ENCODE peak calls at places on chromosomes 12 and 14, in seven cellular contexts. Z, K, O, L, R, U and X are unnamed samples.

GRCh38 chr12:14367097-14367661 is 1.7 kb downstream of the ATF7IP start:
- DNase-seq in K (peak; percentile 49), Z (no peak), R (no peak), L (no peak), O (no peak), U (no peak), X (no peak)

GRCh38 chr14:39138450-39138849 is 24.3 kb downstream of the GEMIN2 start:
- DNase-seq in R (no peak), K (no peak), O (no peak), L (no peak), U (no peak), Z (no peak), X (no peak)

GRCh38 chr12:12294215-12295005 is 27.6 kb upstream of the LRP6 start:
- DNase-seq in L (peak; percentile 37), O (no peak), R (no peak), K (no peak), Z (no peak), U (peak; percentile 68), X (no peak)

GRCh38 chr14:34665785-34666425 is 36.0 kb upstream of the SNX6 start:
- DNase-seq in Z (no peak), O (no peak), R (peak; percentile 57), K (peak; percentile 84), U (no peak), L (no peak), X (peak; percentile 18)

GRCh38 chr12:75953312-75953906 is 78.2 kb downstream of the PHLDA1 start:
- DNase-seq in U (no peak), R (no peak), L (no peak), K (peak; percentile 67), Z (no peak), O (no peak), X (no peak)

GRCh38 chr12:107660230-107660629 is 25.4 kb upstream of the PWP1 start:
- DNase-seq in L (no peak), U (no peak), Z (no peak), R (no peak), K (peak; percentile 41), O (no peak), X (no peak)

GRCh38 chr12:111638576-111638975 is 39.5 kb upstream of the ATXN2 start:
- DNase-seq in K (no peak), O (no peak), L (no peak), U (no peak), Z (no peak), R (no peak), X (no peak)

GRCh38 chr14:65069874-65070709 is 32.2 kb downstream of the MAX start:
- DNase-seq in R (no peak), K (peak; percentile 25), O (no peak), U (no peak), Z (no peak), L (no peak), X (peak; percentile 51)

GRCh38 chr12:122096591-122097149 is 18.1 kb downstream of the MLXIP start:
- DNase-seq in O (no peak), L (no peak), R (no peak), Z (peak; percentile 84), U (no peak), K (peak; percentile 97), X (peak; percentile 88)

GRCh38 chr12:127742231-127742630 is 524.7 kb upstream of the TMEM132C start:
- DNase-seq in R (no peak), L (no peak), Z (no peak), O (no peak), K (no peak), U (no peak), X (no peak)

GRCh38 chr12:42370013-42370412 is 44.0 kb downstream of the PPHLN1 start:
- DNase-seq in L (no peak), Z (no peak), O (no peak), R (no peak), U (peak; percentile 9), K (peak; percentile 25), X (no peak)

GRCh38 chr12:126607867-126608266 is 1542.6 kb downstream of the AACS start:
- DNase-seq in R (no peak), Z (no peak), U (no peak), L (no peak), O (no peak), K (no peak), X (no peak)

GRCh38 chr14:101408077-101408831 is 153.0 kb upstream of the DIO3 start:
- DNase-seq in R (no peak), O (no peak), U (no peak), L (no peak), Z (no peak), K (no peak), X (peak; percentile 39)

GRCh38 chr12:33116284-33116683 is 219.7 kb upstream of the PKP2 start:
- DNase-seq in U (peak; percentile 47), O (no peak), L (no peak), K (peak; percentile 41), R (no peak), Z (no peak), X (no peak)

GRCh38 chr12:52980096-52980694 is 26.1 kb upstream of the EIF4B start:
- DNase-seq in R (no peak), L (no peak), O (no peak), K (no peak), Z (no peak), U (no peak), X (no peak)

GRCh38 chr12:107079172-107080011 is 14.0 kb downstream of the CRY1 start:
- DNase-seq in R (no peak), K (peak; percentile 69), O (no peak), L (no peak), U (no peak), Z (no peak), X (no peak)

GRCh38 chr14:68944162-68944561 is 34.9 kb downstream of the ACTN1 start:
- DNase-seq in K (no peak), R (no peak), U (no peak), Z (no peak), O (peak; percentile 29), L (no peak), X (no peak)

GRCh38 chr12:72738811-72739210 is 466.6 kb downstream of the TRHDE start:
- DNase-seq in U (no peak), O (no peak), K (no peak), L (no peak), R (no peak), Z (no peak), X (no peak)

GRCh38 chr12:72747460-72747859 is 475.3 kb downstream of the TRHDE start:
- DNase-seq in U (no peak), O (no peak), Z (no peak), R (no peak), K (no peak), L (no peak), X (no peak)

GRCh38 chr12:72742560-72742959 is 470.4 kb downstream of the TRHDE start:
- DNase-seq in K (no peak), U (no peak), L (no peak), R (no peak), O (no peak), Z (no peak), X (no peak)
- H3K36me3 ChIP-seq in K (no peaks in the 10 kb centered on the region), U (no peaks in the 10 kb centered on the region), L (no peaks in the 10 kb centered on the region), R (no peaks in the 10 kb centered on the region), O (no peaks in the 10 kb centered on the region), Z (no peaks in the 10 kb centered on the region), X (no peaks in the 10 kb centered on the region)

GRCh38 chr14:59964251-59965007 is 44.5 kb downstream of the LRRC9 start:
- DNase-seq in U (no peak), Z (no peak), L (no peak), K (peak; percentile 20), R (no peak), O (no peak), X (no peak)
- H3K4me3 ChIP-seq in U (no peak overlapping the region), Z (peak overlapping the region; percentile 62), L (no peak overlapping the region), K (no peak overlapping the region), R (no peak overlapping the region), O (no peak overlapping the region), X (no peak overlapping the region)

GRCh38 chr14:48983355-48983888 is 602.8 kb downstream of the RPS29 start:
- DNase-seq in Z (no peak), O (no peak), U (no peak), K (no peak), L (no peak), R (no peak), X (no peak)
- H3K36me3 ChIP-seq in Z (no peaks in the 10 kb centered on the region), O (no peaks in the 10 kb centered on the region), U (no peaks in the 10 kb centered on the region), K (no peaks in the 10 kb centered on the region), L (no peaks in the 10 kb centered on the region), R (no peaks in the 10 kb centered on the region), X (no peaks in the 10 kb centered on the region)

DNA sequence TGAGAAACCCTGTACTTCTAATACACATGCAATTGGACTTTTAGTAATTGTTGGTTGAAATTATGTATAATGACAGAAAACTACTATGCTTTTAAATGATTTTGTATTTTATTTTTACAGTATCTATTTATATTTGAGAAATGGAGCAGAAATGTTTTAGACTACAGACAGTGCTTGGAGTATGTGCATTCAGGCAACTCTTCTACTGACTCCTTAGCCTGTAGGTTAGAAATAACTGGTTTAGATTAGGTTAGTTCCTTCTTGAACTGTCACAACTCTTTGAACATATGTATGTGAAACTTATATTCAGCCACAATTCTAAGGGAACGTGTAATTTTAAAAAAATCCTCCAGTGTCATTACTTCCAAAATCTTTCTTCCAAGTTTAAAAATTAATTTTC is 1.7 kb downstream of the FGFR1OP2 start:
- DNase-seq in U (no peak), Z (no peak), L (no peak), R (no peak), O (no peak), K (no peak), X (no peak)
- H3K4me3 ChIP-seq in U (peak overlapping the region; percentile 92), Z (peak overlapping the region; percentile 76), L (peak overlapping the region; percentile 83), R (peak overlapping the region; percentile 75), O (peak overlapping the region; percentile 89), K (no peak overlapping the region), X (peak overlapping the region; percentile 88)

GRCh38 chr12:27300251-27300650 is 32.4 kb upstream of the BMAL2 start:
- DNase-seq in L (no peak), U (no peak), K (no peak), O (no peak), R (no peak), Z (no peak), X (no peak)
- H3K36me3 ChIP-seq in L (no peaks in the 10 kb centered on the region), U (peaks cover 16% of the 10 kb centered on the region), K (peaks cover 3% of the 10 kb centered on the region), O (peaks cover 2% of the 10 kb centered on the region), R (peaks cover 79% of the 10 kb centered on the region), Z (peaks cover 4% of the 10 kb centered on the region), X (peaks cover 5% of the 10 kb centered on the region)

DNA sequence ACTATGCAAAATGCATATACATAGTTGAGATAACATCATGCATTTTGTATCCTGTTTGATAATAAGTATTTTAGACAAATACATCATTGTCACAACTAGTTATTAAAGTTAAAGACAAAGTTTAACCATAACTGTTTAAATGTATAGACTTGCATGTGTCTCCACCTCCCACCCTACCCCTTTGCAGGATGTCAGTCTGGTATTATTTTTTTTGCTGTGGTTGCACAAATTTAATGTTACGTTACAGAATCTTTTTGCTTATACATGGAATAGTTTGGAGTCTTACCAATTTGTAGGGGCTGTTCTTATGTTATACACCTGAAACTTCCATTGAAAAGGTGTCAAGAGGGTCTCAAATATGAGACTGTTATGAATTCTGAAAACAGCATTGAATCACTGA is 5.6 kb downstream of the CHST11 start:
- DNase-seq in L (no peak), R (no peak), U (no peak), K (no peak), O (no peak), Z (no peak), X (no peak)
- H3K4me3 ChIP-seq in L (no peak overlapping the region), R (no peak overlapping the region), U (no peak overlapping the region), K (no peak overlapping the region), O (no peak overlapping the region), Z (no peak overlapping the region), X (no peak overlapping the region)